ENCODE peak calls at places on chromosomes 4 and X, in four cellular contexts. R is astrocyte of the cerebellum, Q is kidney epithelial cell, P is BE2C. J is an unnamed sample.
A peak's percentile ranks its signal among the peaks of the same experiment; 100 is the strongest.

GRCh38 chr4:48315728-48316630 is 25.4 kb upstream of the SLAIN2 start:
- DNase-seq in R (no peak), Q (no peak), P (peak; percentile 41), J (no peak)

GRCh38 chr4:64545593-64545992 is 136.3 kb upstream of the TECRL start:
- DNase-seq in R (no peak), Q (no peak), P (no peak), J (no peak)

GRCh38 chr4:169229571-169230028 is 41.2 kb downstream of the SH3RF1 start:
- DNase-seq in R (peak; percentile 95), Q (no peak), P (no peak), J (peak; percentile 86)

GRCh38 chr4:168757500-168757899 is 252.6 kb downstream of the CBR4 start:
- DNase-seq in R (no peak), Q (no peak), P (no peak), J (no peak)

GRCh38 chr4:17323619-17324400 is 188.1 kb downstream of the QDPR start:
- DNase-seq in R (no peak), Q (no peak), P (no peak), J (peak; percentile 14)

GRCh38 chrX:69093960-69094935 is 71.0 kb downstream of the PJA1 start:
- DNase-seq in R (peak; percentile 16), Q (no peak), P (peak; percentile 51), J (no peak)

GRCh38 chr4:182555997-182556418 is 312.8 kb downstream of the TENM3 start:
- DNase-seq in R (peak; percentile 76), Q (peak; percentile 73), P (peak; percentile 39), J (peak; percentile 71)

GRCh38 chrX:99415470-99415869 is 994.6 kb downstream of the PCDH19 start:
- DNase-seq in R (no peak), Q (no peak), P (no peak), J (no peak)

GRCh38 chr4:15006416-15007024 is 4.2 kb downstream of the CPEB2 start:
- DNase-seq in R (no peak), Q (no peak), P (no peak), J (no peak)

GRCh38 chr4:27084685-27085356 is 224.2 kb downstream of the STIM2 start:
- DNase-seq in R (no peak), Q (no peak), P (peak; percentile 55), J (no peak)

GRCh38 chrX:112368371-112368770 is 285.8 kb upstream of the TRPC5 start:
- DNase-seq in R (no peak), Q (no peak), P (no peak), J (no peak)
- TF ChIP-seq CTCF in R (peak; percentile 34), Q (peak; percentile 11), P (peak; percentile 72), J (peak; percentile 23)

GRCh38 chrX:72080800-72081199 is 50.9 kb downstream of the RTL5 start:
- DNase-seq in R (no peak), Q (no peak), P (peak; percentile 40), J (no peak)

GRCh38 chrX:72081605-72082320 is 50.0 kb downstream of the RTL5 start:
- DNase-seq in R (no peak), Q (no peak), P (peak; percentile 50), J (no peak)

GRCh38 chrX:72078411-72078810 is 53.3 kb downstream of the RTL5 start:
- DNase-seq in R (no peak), Q (no peak), P (no peak), J (no peak)

GRCh38 chrX:72079607-72080006 is 52.1 kb downstream of the RTL5 start:
- DNase-seq in R (no peak), Q (no peak), P (peak; percentile 26), J (no peak)

GRCh38 chrX:72080150-72080549 is 51.6 kb downstream of the RTL5 start:
- DNase-seq in R (no peak), Q (no peak), P (no peak), J (no peak)
- H3K4me3 ChIP-seq in R (no peak overlapping the region), Q (no peak overlapping the region), P (peak overlapping the region; percentile 41), J (no peak overlapping the region)

DNA sequence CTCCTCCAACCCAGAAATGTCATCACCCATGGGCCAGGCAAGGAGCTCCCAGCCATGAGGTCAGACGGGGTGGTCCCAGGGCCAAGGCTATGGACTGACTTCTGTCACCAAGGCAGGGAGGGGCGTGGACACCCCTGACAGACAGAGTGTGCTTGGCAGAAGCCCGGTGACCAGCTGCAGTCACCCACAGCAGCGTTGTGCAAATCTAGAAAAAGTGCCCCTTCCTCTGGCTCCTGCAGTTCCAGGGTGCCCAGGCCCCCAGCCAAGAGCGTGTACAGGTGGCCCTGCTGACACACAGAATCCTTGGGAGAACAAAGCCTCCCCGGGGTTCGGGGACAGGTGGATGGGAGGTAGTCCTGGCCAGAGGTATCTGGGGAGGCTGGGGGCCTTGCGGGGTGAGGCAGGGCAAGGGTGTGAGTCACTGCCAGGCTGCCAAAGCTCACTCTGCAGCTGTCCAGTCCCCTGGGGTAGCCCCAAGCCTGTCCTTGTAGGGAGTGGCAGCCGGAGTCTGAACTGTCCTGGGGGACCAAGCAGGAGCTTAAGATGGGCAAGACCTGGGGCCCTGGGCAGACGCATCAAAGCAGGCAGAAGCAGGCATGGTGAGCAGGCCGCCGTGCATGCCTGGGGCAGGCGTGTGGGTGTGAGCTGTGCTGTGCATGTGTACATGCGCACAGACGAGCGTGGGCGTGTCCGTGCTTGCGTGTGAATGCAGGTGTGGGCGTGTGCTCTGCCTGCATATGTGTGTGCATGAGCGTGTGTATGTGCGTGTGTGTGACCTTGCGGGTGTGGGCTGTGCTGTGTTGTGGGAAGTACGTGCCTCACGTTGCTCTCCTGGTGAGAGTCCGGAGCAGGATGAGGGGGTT is 3.3 kb downstream of the MYL5 start:
- DNase-seq in R (no peak), Q (no peak), P (no peak), J (no peak)
- TF ChIP-seq CTCF in R (no peak), Q (no peak), P (no peak), J (no peak)

DNA sequence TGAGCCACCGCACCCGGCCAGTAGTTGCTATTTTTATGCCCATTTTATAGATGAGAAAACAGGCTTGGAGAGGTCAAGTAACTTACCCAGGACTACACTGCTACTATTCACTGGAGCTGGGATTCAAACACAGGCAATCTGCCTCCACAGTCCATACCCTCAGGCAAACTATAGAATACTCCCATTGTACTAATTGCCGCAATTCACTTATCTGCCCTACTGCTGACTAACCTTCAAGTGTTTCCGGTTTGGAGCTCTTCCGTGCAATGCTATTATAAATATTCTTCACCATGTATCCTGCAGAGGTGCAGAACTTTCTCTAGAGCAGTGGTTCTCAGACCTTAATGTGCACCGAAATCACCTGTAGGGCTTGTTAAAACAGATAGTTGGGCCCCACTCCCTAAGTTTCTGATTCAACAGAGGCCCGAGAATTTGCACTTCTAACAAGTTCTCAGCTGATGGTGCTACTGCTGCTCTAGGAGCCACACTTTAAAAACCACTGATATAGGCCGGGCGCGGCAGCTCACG is 1.9 kb upstream of the G3BP2 start:
- DNase-seq in R (no peak), Q (no peak), P (no peak), J (no peak)
- H3K4me3 ChIP-seq in R (no peak overlapping the region), Q (no peak overlapping the region), P (no peak overlapping the region), J (no peak overlapping the region)

DNA sequence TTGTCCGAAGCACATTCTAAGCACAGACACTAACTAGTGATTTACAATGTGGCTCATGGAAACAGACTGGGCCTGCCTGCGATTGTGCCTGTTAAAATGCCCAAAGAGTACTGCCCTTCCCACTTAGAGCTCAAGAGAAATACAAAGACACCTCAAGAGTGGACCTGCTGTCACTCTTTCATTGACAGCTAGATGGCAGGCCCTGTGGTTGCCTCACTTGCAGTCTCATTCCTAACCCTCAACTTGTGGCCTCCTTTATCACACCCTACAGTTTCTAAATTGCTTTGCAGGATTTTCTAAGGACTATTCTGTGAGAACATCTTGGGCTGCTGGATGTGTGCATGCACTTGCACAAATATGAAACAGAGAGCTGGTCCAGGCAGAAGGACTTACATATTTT is 331.0 kb upstream of the EMCN start:
- DNase-seq in R (no peak), Q (no peak), P (no peak), J (no peak)
- TF ChIP-seq CTCF in R (no peak), Q (peak; percentile 21), P (peak; percentile 37), J (no peak)

DNA sequence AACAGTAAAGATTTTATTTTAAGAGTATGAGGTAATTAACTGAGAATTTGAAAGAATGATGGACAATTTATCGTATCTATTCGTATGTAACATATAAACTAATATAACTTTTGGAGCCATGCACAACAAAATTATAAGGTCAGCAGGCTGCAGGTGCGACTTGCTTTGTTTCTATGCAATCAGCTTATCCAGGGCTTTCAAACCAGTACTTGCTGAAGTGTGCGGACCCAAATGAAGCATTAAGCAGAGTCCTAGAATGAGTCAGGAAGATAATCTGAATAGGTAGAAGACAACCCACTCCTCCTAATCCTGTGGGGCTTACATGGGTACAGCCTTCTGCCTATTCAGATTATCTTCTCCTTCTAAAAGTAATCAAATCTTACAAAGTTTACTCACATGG is 2.1 kb downstream of the NSD2 start:
- DNase-seq in R (no peak), Q (no peak), P (no peak), J (no peak)
- H3K4me3 ChIP-seq in R (no peak overlapping the region), Q (peak overlapping the region; percentile 90), P (no peak overlapping the region), J (peak overlapping the region; percentile 70)

DNA sequence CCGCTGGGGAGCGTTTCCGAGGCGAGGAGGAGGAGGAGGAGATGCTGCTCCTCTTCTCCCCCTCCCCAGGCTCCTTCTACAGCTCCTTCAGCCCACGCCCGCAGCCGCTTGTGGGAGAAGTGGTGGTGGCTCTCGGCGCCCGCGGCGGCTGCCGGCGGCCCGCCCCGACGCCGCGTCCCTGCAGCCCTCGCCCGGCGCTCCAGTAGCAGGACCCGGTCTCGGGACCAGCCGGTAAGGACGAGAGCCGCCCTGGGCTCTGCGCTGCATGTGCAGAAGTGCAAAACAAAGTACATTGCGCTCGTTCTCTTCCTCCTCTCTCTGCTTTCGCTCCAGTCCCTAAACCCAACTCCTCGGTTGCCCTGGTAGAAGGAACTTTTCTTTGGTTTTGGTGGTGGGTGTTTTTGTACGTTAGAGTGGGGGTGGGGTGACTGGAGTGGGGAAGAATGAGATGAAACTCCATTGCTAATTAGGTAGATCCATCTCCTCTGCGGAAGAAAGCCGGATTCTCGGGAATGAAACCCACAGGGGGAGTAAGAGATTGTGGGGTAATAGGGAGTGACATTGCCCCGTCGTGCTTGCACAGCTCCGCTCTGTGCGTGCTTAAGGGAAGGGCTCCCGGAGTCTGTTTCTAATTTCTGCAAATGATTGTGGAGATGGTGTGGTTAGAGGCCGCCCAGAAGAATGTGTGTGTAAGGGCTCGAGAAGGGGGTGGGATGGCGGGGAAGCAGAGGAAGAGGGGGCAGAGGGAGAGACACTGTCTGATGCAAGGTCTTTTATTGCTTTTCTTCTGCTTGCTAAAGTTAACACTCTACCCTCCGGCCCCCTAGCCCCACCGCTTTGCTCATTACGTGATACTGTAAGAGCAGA is 677 bp downstream of the PTPN13 start:
- DNase-seq in R (peak; percentile 67), Q (peak; percentile 48), P (peak; percentile 64), J (peak; percentile 90)
- TF ChIP-seq CTCF in R (peak; percentile 35), Q (peak; percentile 22), P (peak; percentile 51), J (peak; percentile 11)

J was measured in AG04449.